ENCODE peak calls at places on chromosomes 11 and 22, in seven cellular contexts. G, T, H, N, S, J and D are unnamed samples.

GRCh38 chr11:93821617-93822016 is 28.8 kb downstream of the VSTM5 start:
- DNase-seq in G (no peak), T (no peak), H (peak), N (no peak), S (no peak), J (no peak), D (no peak)

GRCh38 chr11:975824-976223 is 50.2 kb downstream of the AP2A2 start:
- DNase-seq in G (peak), T (peak), H (no peak), N (no peak), S (peak), J (peak), D (no peak)

GRCh38 chr22:46085831-46086576 is 64.3 kb upstream of the PPARA start:
- DNase-seq in G (no peak), T (no peak), H (no peak), N (peak), S (peak), J (peak), D (peak)

GRCh38 chr11:15185021-15185420 is 70.3 kb downstream of the INSC start:
- DNase-seq in G (no peak), T (no peak), H (no peak), N (no peak), S (no peak), J (no peak), D (no peak)

GRCh38 chr11:68211546-68211945 is 1.6 kb downstream of the KMT5B start:
- DNase-seq in G (no peak), T (no peak), H (peak), N (peak), S (no peak), J (no peak), D (no peak)

GRCh38 chr11:99080154-99080553 is 59.4 kb downstream of the CNTN5 start:
- DNase-seq in G (no peak), T (no peak), H (no peak), N (no peak), S (no peak), J (no peak), D (no peak)

GRCh38 chr22:44710474-44711235 is 8.7 kb downstream of the PRR5 start:
- DNase-seq in G (no peak), T (no peak), H (no peak), N (peak), S (no peak), J (no peak), D (no peak)

GRCh38 chr22:23383491-23384450 is 196.3 kb downstream of the IGLL1 start:
- DNase-seq in G (no peak), T (peak), H (peak), N (peak), S (no peak), J (no peak), D (no peak)

GRCh38 chr22:45240137-45240809 is 421 bp downstream of the KIAA0930 start:
- DNase-seq in G (no peak), T (peak), H (no peak), N (no peak), S (peak), J (no peak), D (no peak)

GRCh38 chr22:31945971-31946680 is 1.8 kb downstream of the YWHAH start:
- DNase-seq in G (no peak), T (no peak), H (peak), N (no peak), S (no peak), J (no peak), D (no peak)

GRCh38 chr11:121435132-121435531 is 17.0 kb upstream of the SORL1 start:
- DNase-seq in G (no peak), T (no peak), H (no peak), N (no peak), S (no peak), J (no peak), D (no peak)

GRCh38 chr22:45604239-45604711 is 67.4 kb upstream of the ATXN10 start:
- DNase-seq in G (no peak), T (no peak), H (no peak), N (no peak), S (peak), J (no peak), D (no peak)

GRCh38 chr11:70760416-70761020 is 362.2 kb downstream of the CTTN start:
- DNase-seq in G (no peak), T (no peak), H (no peak), N (no peak), S (no peak), J (no peak), D (no peak)

GRCh38 chr11:2704896-2705606 is 5.3 kb upstream of the KCNQ1OT1 start:
- DNase-seq in G (no peak), T (no peak), H (no peak), N (no peak), S (no peak), J (no peak), D (no peak)

GRCh38 chr11:95507794-95508193 is 276.8 kb upstream of the SESN3 start:
- DNase-seq in G (no peak), T (no peak), H (no peak), N (no peak), S (peak), J (no peak), D (no peak)
- TF ChIP-seq CTCF in G (no peak), T (no peak), H (no peak), N (no peak), S (no peak), J (no peak), D (no peak)

DNA sequence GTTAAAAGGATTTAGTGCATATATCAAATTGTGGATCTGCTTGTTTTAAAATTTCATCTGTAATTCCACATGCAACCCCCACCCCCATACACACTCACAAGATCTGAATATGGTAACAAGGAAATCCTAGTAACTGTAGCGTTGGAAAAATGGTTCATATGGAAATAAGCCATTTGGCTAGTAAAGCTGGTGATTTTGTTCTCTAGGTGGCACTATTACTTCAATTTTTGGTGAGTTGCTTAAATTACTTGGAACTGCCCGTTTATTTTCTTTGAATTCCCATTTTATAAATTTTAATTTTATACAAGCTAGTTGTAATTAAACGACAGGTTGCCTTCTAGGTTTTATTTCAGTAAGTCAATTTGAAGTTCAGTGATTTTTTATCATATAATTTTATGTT is 5.3 kb downstream of the BDNF start:
- DNase-seq in G (no peak), T (no peak), H (peak), N (no peak), S (peak), J (peak), D (no peak)
- TF ChIP-seq CTCF in G (peak), T (peak), H (peak), N (no peak), S (peak), J (peak), D (no peak)

DNA sequence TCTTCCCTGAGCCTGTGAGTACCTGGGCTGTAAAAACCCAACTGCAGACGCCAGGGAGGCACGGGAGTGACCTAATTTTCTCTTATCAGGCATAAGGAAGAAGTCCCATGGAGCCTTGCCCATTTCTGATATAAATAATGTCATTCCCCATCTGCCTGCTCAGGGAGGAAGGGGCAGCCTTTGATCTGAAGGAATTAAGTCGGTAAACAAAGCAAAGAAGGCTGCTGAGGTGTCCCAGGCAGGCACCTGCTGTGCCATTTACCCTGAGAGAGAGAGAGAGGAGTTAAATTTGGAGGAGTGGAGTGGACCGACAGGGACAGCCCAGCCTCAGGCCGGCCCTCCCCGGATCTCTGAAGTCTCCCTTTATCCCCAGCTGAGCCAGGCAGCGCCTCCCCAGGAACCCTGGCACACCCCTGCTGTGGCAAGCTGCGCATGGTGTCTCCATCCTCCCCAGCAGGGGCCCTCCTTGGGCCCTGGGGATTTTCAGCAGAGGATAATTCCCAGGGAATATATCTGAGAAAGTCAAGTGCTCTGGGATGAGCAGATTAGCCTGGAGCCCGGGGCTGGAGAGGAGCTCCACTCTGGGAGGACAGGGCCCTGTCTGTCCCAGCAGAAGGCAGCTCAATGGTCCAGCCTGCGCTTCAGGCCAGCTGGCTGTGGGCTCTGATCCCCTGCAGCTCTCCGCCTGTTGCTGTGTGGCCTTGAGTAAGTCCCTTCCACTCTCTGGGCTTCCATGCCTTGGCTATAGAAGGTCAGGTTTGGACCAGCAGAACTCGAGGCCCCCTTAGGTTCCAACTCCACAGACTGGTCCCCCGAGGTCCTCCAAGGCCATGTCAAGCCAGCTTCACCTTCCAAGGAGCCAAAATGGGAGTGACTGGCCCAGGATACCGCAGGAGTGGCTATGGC is 17.5 kb upstream of the CABP7 start:
- DNase-seq in G (no peak), T (no peak), H (no peak), N (no peak), S (peak), J (no peak), D (no peak)
- TF ChIP-seq CTCF in G (no peak), T (no peak), H (no peak), N (no peak), S (peak), J (no peak), D (no peak)

GRCh38 chr11:111512296-111513239 is at the start of gene BTG4:
- DNase-seq in G (no peak), T (peak), H (peak), N (no peak), S (no peak), J (no peak), D (no peak)

GRCh38 chr11:111510311-111510710 is 1.9 kb downstream of the BTG4 start:
- DNase-seq in G (no peak), T (no peak), H (no peak), N (no peak), S (no peak), J (no peak), D (no peak)

GRCh38 chr11:111515591-111515990 is 1.0 kb downstream of the HOATZ start:
- DNase-seq in G (no peak), T (no peak), H (no peak), N (no peak), S (no peak), J (no peak), D (no peak)

GRCh38 chr11:111513240-111513605 is 1.0 kb upstream of the BTG4 start:
- DNase-seq in G (no peak), T (no peak), H (no peak), N (no peak), S (no peak), J (no peak), D (no peak)

GRCh38 chr11:111514216-111515031 is at the start of gene HOATZ:
- DNase-seq in G (no peak), T (peak), H (peak), N (no peak), S (peak), J (peak), D (no peak)
- TF ChIP-seq CTCF in G (peak), T (no peak), H (peak), N (no peak), S (peak), J (no peak), D (no peak)